ENCODE peak calls at places on chromosomes 13 and 19, in four cellular contexts. P, S, A and L are unnamed samples.

GRCh38 chr13:23822252-23822824 is 66.9 kb downstream of the MIPEP start:
- DNase-seq in A (no peak), P (no peak), S (no peak), L (no peak)

GRCh38 chr13:106680796-106681482 is 113.0 kb upstream of the ARGLU1 start:
- DNase-seq in A (no peak), P (no peak), S (no peak), L (no peak)

GRCh38 chr13:112510002-112510780 is 77.8 kb downstream of the TUBGCP3 start:
- DNase-seq in P (peak), A (no peak), S (no peak), L (peak)

GRCh38 chr19:4870025-4870700 is 2.7 kb upstream of the PLIN3 start:
- DNase-seq in S (peak), A (peak), P (peak), L (peak)

GRCh38 chr19:13597625-13598024 is 91.3 kb upstream of the CACNA1A start:
- DNase-seq in P (peak), A (peak), S (peak), L (peak)

GRCh38 chr13:36862002-36862706 is 43.1 kb downstream of the RFXAP start:
- DNase-seq in A (no peak), P (no peak), S (no peak), L (no peak)

GRCh38 chr13:52070929-52071523 is 46.5 kb downstream of the UTP14C start:
- DNase-seq in P (no peak), A (no peak), S (no peak), L (no peak)

GRCh38 chr19:50791594-50792245 is 1.5 kb downstream of the ACP4 start:
- DNase-seq in S (no peak), P (no peak), A (no peak), L (no peak)

GRCh38 chr13:39415403-39415802 is 187.6 kb downstream of the LHFPL6 start:
- DNase-seq in A (peak), S (peak), P (no peak), L (no peak)

GRCh38 chr13:46675016-46675415 is 121.9 kb downstream of the ESD start:
- DNase-seq in S (no peak), P (no peak), A (no peak), L (no peak)

GRCh38 chr19:7545295-7545694 is 9.8 kb downstream of the PNPLA6 start:
- DNase-seq in S (no peak), P (no peak), A (no peak), L (no peak)

GRCh38 chr13:39455534-39456175 is 147.3 kb downstream of the LHFPL6 start:
- DNase-seq in P (no peak), A (no peak), S (no peak), L (no peak)

GRCh38 chr19:5172859-5173577 is 167.6 kb downstream of the PTPRS start:
- DNase-seq in S (no peak), A (peak), P (peak), L (peak)

GRCh38 chr13:20174656-20175405 is 14.0 kb upstream of the GJA3 start:
- DNase-seq in S (peak), P (peak), A (peak), L (peak)

GRCh38 chr19:17686592-17687042 is 1.5 kb downstream of the UNC13A start:
- DNase-seq in A (peak), P (no peak), S (no peak), L (no peak)

GRCh38 chr19:3196064-3196932 is 10.6 kb downstream of the NCLN start:
- DNase-seq in S (peak), P (no peak), A (no peak), L (no peak)

GRCh38 chr13:21670883-21671792 is at the start of gene FGF9:
- DNase-seq in A (peak), S (peak), P (peak), L (peak)

GRCh38 chr13:110520431-110521295 is 40.9 kb downstream of the RAB20 start:
- DNase-seq in P (peak), S (peak), A (peak), L (no peak)

GRCh38 chr13:36758345-36758744 is 60.7 kb upstream of the RFXAP start:
- DNase-seq in S (no peak), A (no peak), P (no peak), L (no peak)

GRCh38 chr13:114315074-114315785 is 927 bp downstream of the CHAMP1 start:
- DNase-seq in P (no peak), A (no peak), S (no peak), L (no peak)

GRCh38 chr19:32652893-32653625 is 21.9 kb downstream of the ANKRD27 start:
- DNase-seq in S (peak), A (peak), P (peak), L (no peak)

GRCh38 chr19:2618611-2619010 is 83.9 kb downstream of the GNG7 start:
- DNase-seq in A (peak), S (no peak), P (no peak), L (no peak)

GRCh38 chr13:20057963-20058362 is 99.4 kb downstream of the ZMYM2 start:
- DNase-seq in A (no peak), S (no peak), P (no peak), L (no peak)

GRCh38 chr19:57473646-57474045 is 3.7 kb downstream of the ZNF772 start:
- DNase-seq in P (no peak), S (no peak), A (no peak), L (no peak)

GRCh38 chr19:55276720-55277430 is 3.0 kb downstream of the HSPBP1 start:
- DNase-seq in S (no peak), P (no peak), A (no peak), L (no peak)

GRCh38 chr19:13102666-13103584 is at the start of gene LYL1:
- DNase-seq in P (no peak), A (peak), S (peak), L (no peak)

GRCh38 chr13:75299206-75299605 is 182.8 kb downstream of the TBC1D4 start:
- DNase-seq in S (no peak), A (no peak), P (no peak), L (no peak)

GRCh38 chr19:38224014-38224862 is at the start of gene DPF1:
- DNase-seq in S (no peak), A (no peak), P (no peak), L (no peak)

GRCh38 chr19:46784262-46785053 is 3.9 kb downstream of the SLC1A5 start:
- DNase-seq in P (no peak), S (peak), A (peak), L (peak)

GRCh38 chr13:44819245-44819644 is 170.0 kb downstream of the NUFIP1 start:
- DNase-seq in S (no peak), A (no peak), P (peak), L (no peak)

GRCh38 chr19:480016-480855 is 16.1 kb upstream of the MADCAM1 start:
- DNase-seq in A (peak), S (peak), P (no peak), L (no peak)

GRCh38 chr13:59356607-59357006 is 807.1 kb downstream of the DIAPH3 start:
- DNase-seq in S (peak), P (peak), A (peak), L (peak)

GRCh38 chr19:4519521-4520277 is 1.4 kb upstream of the PLIN4 start:
- DNase-seq in S (no peak), P (no peak), A (no peak), L (no peak)

GRCh38 chr19:11530432-11530831 is 1.5 kb upstream of the ECSIT start:
- DNase-seq in A (peak), S (peak), P (peak), L (peak)

GRCh38 chr19:30733826-30734550 is 361.8 kb downstream of the ZNF536 start:
- DNase-seq in S (peak), P (no peak), A (no peak), L (no peak)

GRCh38 chr13:24539500-24540165 is 27.1 kb upstream of the PARP4 start:
- DNase-seq in S (no peak), P (no peak), A (no peak), L (no peak)

GRCh38 chr19:18159810-18160209 is 6.8 kb downstream of the PIK3R2 start:
- DNase-seq in P (no peak), S (no peak), A (no peak), L (no peak)

GRCh38 chr13:100176781-100177389 is 88.0 kb downstream of the PCCA start:
- DNase-seq in P (peak), A (no peak), S (no peak), L (peak)

DNA sequence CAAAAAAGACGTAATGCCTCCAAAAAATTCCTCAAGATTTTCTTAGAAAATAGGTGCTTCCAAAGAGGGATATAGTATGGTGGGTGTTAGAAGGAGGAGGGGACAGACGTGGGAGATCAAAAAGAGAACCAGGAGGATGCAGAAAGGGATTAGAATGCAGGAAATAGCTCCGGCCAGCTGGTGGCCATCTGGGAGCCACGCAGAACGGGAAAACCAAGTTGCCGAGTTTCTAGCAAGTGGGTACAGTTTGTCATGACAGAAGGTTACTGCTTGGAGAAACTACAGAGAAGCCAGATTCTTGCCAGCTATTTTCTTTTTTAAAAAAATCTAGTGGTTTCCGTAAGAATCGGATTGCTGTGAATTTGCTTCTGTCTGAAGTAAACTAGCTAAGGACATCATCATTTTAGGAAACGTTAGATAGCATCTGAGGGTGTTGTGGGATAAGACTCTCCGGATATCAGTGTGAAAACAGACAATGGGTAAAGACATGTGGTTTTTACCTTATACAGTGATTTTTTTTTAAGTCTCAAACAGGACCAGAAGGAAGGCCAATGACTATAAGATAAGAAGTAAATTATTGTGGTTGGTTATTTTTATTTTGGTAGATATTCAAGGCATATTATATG is 104.9 kb downstream of the HSPH1 start:
- DNase-seq in A (no peak), P (no peak), S (no peak), L (no peak)
- H3K4me3 ChIP-seq in A (no peak), P (no peak), S (no peak), L (no peak)

GRCh38 chr19:29687244-29687896 is 22.1 kb downstream of the PLEKHF1 start:
- DNase-seq in P (peak), A (peak), S (no peak), L (peak)
- H3K4me3 ChIP-seq in P (peak), A (no peak), S (peak), L (peak)

DNA sequence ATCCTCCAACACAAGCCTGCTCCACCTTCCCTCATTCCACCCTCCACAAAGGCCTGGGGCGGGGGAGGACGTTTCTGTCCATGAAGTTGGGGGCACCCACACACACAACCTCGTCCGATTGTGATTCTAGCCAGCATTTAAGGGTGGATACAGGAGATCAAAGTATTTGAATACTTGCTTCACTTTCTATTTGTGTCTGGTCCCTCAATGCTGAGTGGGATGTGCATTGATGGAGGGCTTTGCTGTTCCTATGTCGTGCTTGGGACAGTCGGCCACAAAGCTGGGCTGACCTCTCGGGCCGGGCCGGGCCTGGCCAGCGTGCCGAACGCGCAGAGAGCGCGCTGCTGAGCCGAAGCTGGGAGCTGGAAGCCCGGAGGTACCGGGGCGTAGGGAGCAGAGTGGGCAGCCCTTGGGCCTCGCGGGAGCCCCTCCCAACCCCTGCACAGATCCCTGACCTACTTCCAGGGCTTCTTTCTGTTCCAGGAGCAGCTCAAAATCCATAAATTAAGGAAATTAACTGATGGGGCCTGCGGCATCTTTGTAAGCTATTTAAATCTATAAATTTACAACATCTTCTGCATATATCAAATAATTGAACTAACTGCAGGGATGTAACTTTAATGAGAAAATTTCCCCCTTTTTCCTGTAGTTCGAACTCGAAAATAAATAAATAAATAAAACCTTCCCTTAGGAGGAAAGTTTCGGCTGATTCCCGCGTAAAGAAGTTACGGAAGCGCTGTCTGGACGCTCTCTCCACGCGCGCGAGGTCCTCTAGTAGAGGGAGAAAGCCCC is 1.9 kb upstream of the KCTD15 start:
- DNase-seq in P (no peak), A (no peak), S (peak), L (no peak)
- H3K4me3 ChIP-seq in P (peak), A (peak), S (peak), L (peak)

DNA sequence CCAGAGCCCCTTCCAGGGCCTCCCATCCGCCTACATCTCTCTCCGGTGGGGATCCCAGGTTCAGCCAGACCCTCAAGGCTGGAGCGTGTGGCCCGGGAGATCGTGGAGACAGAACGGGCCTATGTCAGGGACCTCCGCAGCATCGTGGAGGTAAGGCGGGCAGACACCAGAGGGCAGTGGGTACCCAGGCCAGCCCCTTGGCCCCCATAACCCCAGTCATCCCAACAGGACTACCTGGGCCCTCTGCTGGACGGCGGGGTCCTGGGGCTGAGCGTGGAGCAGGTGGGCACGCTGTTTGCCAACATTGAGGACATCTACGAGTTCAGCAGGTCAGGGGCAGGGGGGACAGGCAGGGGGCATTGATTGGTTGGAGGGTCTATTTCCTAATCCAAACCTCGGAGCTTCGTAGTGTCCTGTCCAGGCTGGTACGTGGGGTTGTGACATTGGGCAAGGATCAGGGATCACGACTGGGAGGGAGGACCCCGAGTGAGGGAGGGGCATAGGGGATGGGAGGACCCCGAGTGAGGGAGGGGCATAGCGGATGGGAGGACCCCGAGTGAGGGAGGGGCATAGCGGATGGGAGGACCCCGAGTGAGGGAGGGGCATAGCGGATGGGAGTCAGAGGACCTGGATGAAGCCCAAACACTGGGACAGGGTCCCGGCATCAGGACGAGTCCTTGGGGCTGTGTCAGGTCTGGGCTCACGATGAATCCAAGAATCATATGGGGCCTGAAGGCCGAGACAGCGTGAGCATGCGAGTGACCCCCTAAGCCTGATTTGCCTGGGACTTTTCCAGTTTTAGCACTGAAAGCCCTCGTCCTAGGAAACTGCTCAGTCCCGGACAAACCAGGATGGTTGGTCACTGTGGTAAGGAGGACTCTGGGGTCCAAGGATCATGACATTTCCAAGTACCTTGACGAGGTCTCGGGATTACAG is 2.9 kb downstream of the PLEKHG2 start:
- DNase-seq in P (no peak), S (peak), A (no peak), L (no peak)
- H3K4me3 ChIP-seq in P (peak), S (no peak), A (no peak), L (peak)

GRCh38 chr13:33756929-33757328 is 61.0 kb upstream of the RFC3 start:
- DNase-seq in S (no peak), P (no peak), A (no peak), L (no peak)
- H3K4me3 ChIP-seq in S (no peak), P (no peak), A (no peak), L (no peak)